ENCODE peak calls at places on chromosome 4, in six cellular contexts. E is PC-3, F is A549, D is psoas muscle, G is transverse colon, I is RWPE1. Q is an unnamed sample.

GRCh38 chr4:123856689-123857545 is 460.3 kb downstream of the SPRY1 start:
- DNase-seq in E (peak; percentile 33), F (peak; percentile 3), D (no peak), G (peak; percentile 39), I (no peak), Q (peak; percentile 39)

GRCh38 chr4:2299794-2300193 is 37.9 kb upstream of the MXD4 start:
- DNase-seq in E (no peak), F (no peak), D (no peak), G (no peak), I (no peak), Q (no peak)

GRCh38 chr4:14289708-14290107 is 662.2 kb upstream of the BOD1L1 start:
- DNase-seq in E (peak; percentile 76), F (no peak), D (no peak), G (no peak), I (peak; percentile 0), Q (no peak)

GRCh38 chr4:112348488-112349158 is 51.5 kb downstream of the ALPK1 start:
- DNase-seq in E (peak; percentile 60), F (peak; percentile 17), D (peak; percentile 72), G (no peak), I (no peak), Q (peak; percentile 84)

GRCh38 chr4:105572296-105572695 is 19.9 kb downstream of the ARHGEF38 start:
- DNase-seq in E (no peak), F (no peak), D (no peak), G (no peak), I (no peak), Q (no peak)

GRCh38 chr4:150541681-150542080 is 40.3 kb upstream of the MAB21L2 start:
- DNase-seq in E (no peak), F (no peak), D (no peak), G (no peak), I (no peak), Q (no peak)

GRCh38 chr4:156941940-156942548 is 29.6 kb downstream of the PDGFC start:
- DNase-seq in E (peak; percentile 90), F (peak; percentile 11), D (no peak), G (peak; percentile 33), I (peak; percentile 45), Q (no peak)

GRCh38 chr4:150402968-150403367 is 179.0 kb upstream of the MAB21L2 start:
- DNase-seq in E (no peak), F (no peak), D (peak; percentile 15), G (peak; percentile 64), I (no peak), Q (peak; percentile 57)

GRCh38 chr4:138553001-138553845 is 311.1 kb upstream of the SLC7A11 start:
- DNase-seq in E (no peak), F (no peak), D (no peak), G (no peak), I (no peak), Q (no peak)

GRCh38 chr4:105741548-105741947 is 33.0 kb downstream of the GSTCD start:
- DNase-seq in E (no peak), F (no peak), D (no peak), G (no peak), I (no peak), Q (no peak)

GRCh38 chr4:53784112-53784511 is 192.8 kb upstream of the LNX1 start:
- DNase-seq in E (no peak), F (no peak), D (no peak), G (no peak), I (no peak), Q (no peak)

GRCh38 chr4:53785996-53786395 is 194.7 kb upstream of the LNX1 start:
- DNase-seq in E (no peak), F (no peak), D (no peak), G (no peak), I (no peak), Q (no peak)

GRCh38 chr4:53786632-53787031 is 195.3 kb upstream of the LNX1 start:
- DNase-seq in E (no peak), F (no peak), D (no peak), G (peak; percentile 13), I (no peak), Q (no peak)

GRCh38 chr4:53790286-53790685 is 199.0 kb upstream of the LNX1 start:
- DNase-seq in E (no peak), F (no peak), D (no peak), G (no peak), I (no peak), Q (no peak)

DNA sequence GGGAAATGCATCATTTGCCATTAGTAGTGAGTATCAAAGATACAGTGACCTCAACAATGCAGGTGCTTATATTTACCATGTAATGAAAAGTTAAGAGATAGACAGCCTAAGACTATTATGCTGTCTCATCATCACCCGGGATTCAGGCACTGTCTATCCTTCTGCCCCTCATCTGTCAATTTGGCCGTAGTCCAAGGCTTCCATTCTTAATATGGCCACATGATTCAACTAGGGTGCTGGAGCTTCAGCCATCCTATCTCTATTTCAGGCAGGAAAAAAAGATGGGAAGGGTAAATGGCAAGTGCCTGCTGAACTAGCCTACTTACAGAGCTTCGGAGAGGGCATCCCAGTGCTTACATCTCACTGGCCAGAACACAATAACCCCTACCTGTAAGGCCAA is 196.7 kb upstream of the LNX1 start:
- DNase-seq in E (no peak), F (no peak), D (no peak), G (no peak), I (no peak), Q (no peak)
- H3K27ac ChIP-seq in E (no peak overlapping the region), F (no peak overlapping the region), D (no peak overlapping the region), G (peak overlapping the region; percentile 47), I (no peak overlapping the region), Q (no peak overlapping the region)

GRCh38 chr4:118076958-118077766 is 42.9 kb downstream of the NDST3 start:
- DNase-seq in E (peak; percentile 46), F (peak; percentile 1), D (no peak), G (peak; percentile 11), I (no peak), Q (no peak)
- TF ChIP-seq CTCF in E (peak; percentile 61), F (peak; percentile 33), D (no peak), G (peak; percentile 32), I (peak; percentile 27), Q (peak; percentile 9)

GRCh38 chr4:88967883-88968316 is 89.1 kb downstream of the FAM13A start:
- DNase-seq in E (peak; percentile 31), F (peak; percentile 2), D (no peak), G (no peak), I (no peak), Q (no peak)
- H3K27ac ChIP-seq in E (peak overlapping the region; percentile 27), F (peak overlapping the region; percentile 68), D (no peak overlapping the region), G (no peak overlapping the region), I (no peak overlapping the region), Q (no peak overlapping the region)

GRCh38 chr4:145234086-145234694 is 53.8 kb upstream of the OTUD4 start:
- DNase-seq in E (peak; percentile 87), F (peak; percentile 22), D (no peak), G (peak; percentile 59), I (peak; percentile 76), Q (no peak)
- TF ChIP-seq CTCF in E (peak; percentile 98), F (peak; percentile 73), D (peak; percentile 82), G (peak; percentile 66), I (peak; percentile 87), Q (peak; percentile 84)

DNA sequence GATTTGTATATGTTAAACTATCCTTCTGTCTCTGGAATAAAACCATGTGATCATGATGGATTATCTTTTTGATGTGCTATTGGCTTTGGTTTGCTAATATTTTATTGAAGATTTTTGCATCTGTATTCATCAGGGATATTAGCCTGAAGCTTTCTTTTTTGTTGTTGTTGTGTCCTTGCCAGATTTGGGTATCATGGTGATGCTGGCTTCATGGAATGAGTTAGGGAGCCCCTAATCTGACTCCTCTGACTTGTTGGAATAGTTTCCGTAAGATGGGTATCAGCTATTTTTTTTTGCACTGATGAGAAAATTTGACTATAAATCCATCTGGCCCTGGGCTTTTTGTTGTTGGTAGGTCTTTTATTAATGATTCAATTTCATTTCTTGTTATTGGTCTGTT is 45.7 kb downstream of the ATP10D start:
- DNase-seq in E (no peak), F (no peak), D (no peak), G (no peak), I (no peak), Q (no peak)
- H3K27ac ChIP-seq in E (no peak overlapping the region), F (peak overlapping the region; percentile 69), D (no peak overlapping the region), G (peak overlapping the region; percentile 37), I (no peak overlapping the region), Q (no peak overlapping the region)

DNA sequence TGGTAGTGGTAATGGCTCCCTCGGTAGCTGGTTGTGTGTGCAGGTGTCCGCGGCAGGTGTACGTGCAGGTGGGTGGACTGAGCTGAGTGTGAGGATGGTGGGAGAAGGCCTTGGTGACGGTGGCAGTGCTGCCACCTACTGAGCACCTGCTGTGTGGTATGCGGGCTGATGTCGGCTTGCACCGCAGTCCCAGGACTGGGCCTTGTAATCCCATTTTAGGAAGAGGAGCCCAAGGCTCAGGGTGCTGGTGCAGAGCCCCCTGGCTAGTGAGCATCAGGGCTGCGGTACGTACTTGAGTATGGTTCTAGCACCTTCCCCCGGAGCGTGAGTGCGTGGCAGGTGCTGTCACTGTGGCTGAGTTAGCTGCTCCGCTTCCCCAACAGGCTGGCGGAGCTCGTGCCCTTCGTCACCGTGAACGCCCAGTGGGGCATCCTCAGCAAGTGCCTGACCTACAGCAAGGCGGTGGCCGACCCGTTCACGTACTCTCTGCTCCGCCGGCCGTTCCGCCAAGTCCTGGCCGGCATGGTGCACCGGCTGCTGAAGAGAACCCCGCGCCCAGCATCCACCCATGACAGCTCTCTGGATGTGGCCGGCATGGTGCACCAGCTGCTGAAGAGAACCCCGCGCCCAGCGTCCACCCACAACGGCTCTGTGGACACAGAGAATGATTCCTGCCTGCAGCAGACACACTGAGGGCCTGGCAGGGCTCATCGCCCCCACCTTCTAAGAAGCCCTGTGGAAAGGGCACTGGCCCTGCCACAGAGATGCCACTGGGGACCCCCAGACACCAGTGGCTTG is 5.7 kb upstream of the CPZ start:
- DNase-seq in E (peak; percentile 33), F (no peak), D (no peak), G (no peak), I (no peak), Q (no peak)
- TF ChIP-seq CTCF in E (peak; percentile 61), F (peak; percentile 27), D (no peak), G (no peak), I (no peak), Q (no peak)